ENCODE peak calls at places on chromosomes 2 and 18, in five cellular contexts. J, E, W, D and N are unnamed samples.

GRCh38 chr18:31648966-31649429 is 35.4 kb downstream of the B4GALT6 start:
- DNase-seq in J (no peak), E (no peak), W (no peak), D (peak; percentile 75), N (no peak)

GRCh38 chr2:58539973-58540372 is 298.8 kb upstream of the FANCL start:
- DNase-seq in J (no peak), E (no peak), W (no peak), D (no peak), N (no peak)

GRCh38 chr2:30656079-30656478 is 151.2 kb downstream of the CAPN13 start:
- DNase-seq in J (no peak), E (no peak), W (no peak), D (peak; percentile 83), N (no peak)

GRCh38 chr18:2982452-2983172 is 30.3 kb downstream of the LPIN2 start:
- DNase-seq in J (peak; percentile 74), E (no peak), W (no peak), D (no peak), N (no peak)

GRCh38 chr2:84866121-84866520 is 14.8 kb downstream of the TRABD2A start:
- DNase-seq in J (no peak), E (no peak), W (no peak), D (no peak), N (no peak)

GRCh38 chr2:47357475-47357874 is 45.5 kb upstream of the MSH2 start:
- DNase-seq in J (no peak), E (no peak), W (no peak), D (peak; percentile 89), N (no peak)

GRCh38 chr2:51638811-51639210 is 606.9 kb upstream of the NRXN1 start:
- DNase-seq in J (no peak), E (no peak), W (no peak), D (no peak), N (no peak)

GRCh38 chr2:217249490-217250451 is 389.9 kb upstream of the TNP1 start:
- DNase-seq in J (no peak), E (no peak), W (peak; percentile 25), D (no peak), N (no peak)

GRCh38 chr18:65752625-65753325 is 2.0 kb downstream of the CDH7 start:
- DNase-seq in J (no peak), E (no peak), W (no peak), D (no peak), N (no peak)

GRCh38 chr18:13797157-13797611 is 26.8 kb upstream of the MC5R start:
- DNase-seq in J (no peak), E (no peak), W (no peak), D (peak; percentile 70), N (no peak)

GRCh38 chr2:109630441-109631425 is 16.6 kb downstream of the SOWAHC start:
- DNase-seq in J (peak; percentile 34), E (no peak), W (no peak), D (no peak), N (no peak)

GRCh38 chr2:55861733-55862132 is 61.8 kb downstream of the EFEMP1 start:
- DNase-seq in J (no peak), E (no peak), W (no peak), D (no peak), N (no peak)

GRCh38 chr2:234981197-234982095 is 29.6 kb downstream of the SH3BP4 start:
- DNase-seq in J (peak; percentile 69), E (peak; percentile 89), W (no peak), D (peak; percentile 100), N (no peak)

GRCh38 chr18:69992776-69993175 is 45.1 kb upstream of the CD226 start:
- DNase-seq in J (no peak), E (no peak), W (no peak), D (peak; percentile 48), N (no peak)

GRCh38 chr18:79889569-79889968 is 61.9 kb downstream of the SLC66A2 start:
- DNase-seq in J (no peak), E (no peak), W (no peak), D (no peak), N (no peak)

GRCh38 chr2:128369126-128369555 is 50.5 kb upstream of the HS6ST1 start:
- DNase-seq in J (no peak), E (peak; percentile 68), W (peak; percentile 42), D (no peak), N (peak; percentile 59)
- H3K27ac ChIP-seq in J (no peak overlapping the region), E (no peak overlapping the region), W (peak overlapping the region; percentile 6), D (no peak overlapping the region), N (peak overlapping the region; percentile 26)

GRCh38 chr2:9975805-9976447 is 24.4 kb downstream of the GRHL1 start:
- DNase-seq in J (no peak), E (no peak), W (no peak), D (peak; percentile 98), N (no peak)
- H3K27ac ChIP-seq in J (no peak overlapping the region), E (no peak overlapping the region), W (peak overlapping the region; percentile 21), D (no peak overlapping the region), N (no peak overlapping the region)

GRCh38 chr18:6060149-6060548 is 164.8 kb upstream of the TMEM200C start:
- DNase-seq in J (no peak), E (no peak), W (no peak), D (no peak), N (no peak)

GRCh38 chr18:6057604-6058003 is 162.3 kb upstream of the TMEM200C start:
- DNase-seq in J (no peak), E (no peak), W (no peak), D (peak; percentile 40), N (no peak)

GRCh38 chr18:6059551-6059950 is 164.2 kb upstream of the TMEM200C start:
- DNase-seq in J (no peak), E (no peak), W (no peak), D (no peak), N (no peak)

GRCh38 chr18:6056171-6056932 is 161.0 kb upstream of the TMEM200C start:
- DNase-seq in J (no peak), E (no peak), W (no peak), D (peak; percentile 75), N (no peak)

GRCh38 chr18:6058941-6059340 is 163.6 kb upstream of the TMEM200C start:
- DNase-seq in J (no peak), E (no peak), W (no peak), D (peak; percentile 91), N (no peak)
- H3K27ac ChIP-seq in J (no peak overlapping the region), E (no peak overlapping the region), W (no peak overlapping the region), D (no peak overlapping the region), N (no peak overlapping the region)

GRCh38 chr2:1633936-1634587 is 110.3 kb downstream of the PXDN start:
- DNase-seq in J (no peak), E (no peak), W (no peak), D (no peak), N (no peak)
- H3K27ac ChIP-seq in J (no peak overlapping the region), E (no peak overlapping the region), W (no peak overlapping the region), D (no peak overlapping the region), N (no peak overlapping the region)

GRCh38 chr2:205754285-205754923 is 72.1 kb downstream of the NRP2 start:
- DNase-seq in J (no peak), E (no peak), W (no peak), D (no peak), N (no peak)
- H3K27ac ChIP-seq in J (no peak overlapping the region), E (peak overlapping the region; percentile 86), W (no peak overlapping the region), D (no peak overlapping the region), N (peak overlapping the region; percentile 56)

DNA sequence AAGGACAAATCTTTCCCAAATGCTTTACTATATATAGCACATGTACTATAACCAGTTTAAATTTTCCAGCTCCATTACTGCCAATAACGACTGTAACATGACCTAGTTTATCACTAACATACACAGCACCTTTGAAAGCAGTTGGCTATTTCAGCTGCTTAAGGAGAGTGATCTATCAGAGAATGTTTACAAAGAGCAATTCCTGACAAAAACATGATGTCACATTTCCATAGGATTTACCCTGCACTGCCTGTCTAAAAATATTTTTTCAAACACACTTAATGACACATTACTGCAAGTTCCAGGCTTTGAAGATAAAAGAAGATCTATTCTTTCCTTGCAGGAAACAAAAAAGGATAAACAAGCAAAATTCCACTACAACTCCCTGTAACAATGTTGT is 40.6 kb downstream of the ZNF516 start:
- DNase-seq in J (no peak), E (no peak), W (no peak), D (peak; percentile 35), N (no peak)
- H3K27ac ChIP-seq in J (no peak overlapping the region), E (no peak overlapping the region), W (no peak overlapping the region), D (no peak overlapping the region), N (no peak overlapping the region)

GRCh38 chr2:74421248-74421870 is at the start of the genes C2orf81 and WDR54:
- DNase-seq in J (peak; percentile 84), E (peak; percentile 95), W (peak; percentile 60), D (peak; percentile 81), N (no peak)
- H3K27ac ChIP-seq in J (no peak within 1 kb of the TSS), E (no peak within 1 kb of the TSS), W (peak within 1 kb of the TSS; percentile 52), D (peak within 1 kb of the TSS; percentile 95), N (peak within 1 kb of the TSS; percentile 47)

GRCh38 chr2:75311521-75311920 is 112.2 kb upstream of the TACR1 start:
- DNase-seq in J (no peak), E (no peak), W (no peak), D (no peak), N (no peak)

GRCh38 chr2:75309596-75310290 is 110.4 kb upstream of the TACR1 start:
- DNase-seq in J (no peak), E (no peak), W (no peak), D (peak; percentile 41), N (no peak)

GRCh38 chr2:75310915-75311314 is 111.6 kb upstream of the TACR1 start:
- DNase-seq in J (no peak), E (no peak), W (no peak), D (peak; percentile 30), N (no peak)

GRCh38 chr2:75315436-75315835 is 116.1 kb upstream of the TACR1 start:
- DNase-seq in J (no peak), E (no peak), W (no peak), D (no peak), N (no peak)

GRCh38 chr2:75311993-75312392 is 112.7 kb upstream of the TACR1 start:
- DNase-seq in J (no peak), E (no peak), W (no peak), D (no peak), N (no peak)
- H3K27ac ChIP-seq in J (no peak overlapping the region), E (no peak overlapping the region), W (no peak overlapping the region), D (no peak overlapping the region), N (no peak overlapping the region)

GRCh38 chr2:12120281-12121150 is 374.1 kb downstream of the LPIN1 start:
- DNase-seq in J (no peak), E (no peak), W (no peak), D (peak; percentile 60), N (no peak)
- H3K27ac ChIP-seq in J (no peak overlapping the region), E (no peak overlapping the region), W (no peak overlapping the region), D (peak overlapping the region; percentile 37), N (no peak overlapping the region)

DNA sequence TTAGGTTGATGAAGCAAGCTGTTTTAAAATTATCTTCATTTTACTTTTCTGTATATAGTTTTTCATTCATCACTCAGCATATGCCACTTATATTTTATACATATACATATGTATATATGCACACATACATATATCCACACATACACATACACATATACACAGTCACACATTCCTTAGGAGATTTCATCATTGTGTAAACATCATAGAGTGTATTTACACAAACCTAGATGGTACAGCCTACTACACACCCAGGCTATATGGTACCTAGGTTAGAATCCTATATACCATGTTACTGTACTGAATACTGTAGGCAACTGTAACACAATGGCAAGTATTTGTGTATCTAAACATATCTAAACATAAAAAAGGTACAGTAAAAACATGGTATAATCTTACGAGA is 295.5 kb upstream of the LYPD1 start:
- DNase-seq in J (no peak), E (no peak), W (no peak), D (no peak), N (no peak)
- H3K27ac ChIP-seq in J (no peak overlapping the region), E (no peak overlapping the region), W (no peak overlapping the region), D (no peak overlapping the region), N (no peak overlapping the region)